ENCODE peak calls at places on chromosome 21, in ten cellular contexts. Z is DMS153; I is amniotic epithelial cell; X is activated CD4-positive, alpha-beta T cell treated with anti-CD3 and anti-CD28 coated beads, Interleukin-2, amount 50 U/mL, for 48 hours; J is tibial artery; F is stimulated activated naive CD4-positive, alpha-beta T cell treated with Interleukin-2 at 50 U/mL for 16 hours; E is SW 1271; O is activated CD4-positive, CD25-positive, alpha-beta regulatory T cell treated with anti-CD3 and anti-CD28 coated beads, Interleukin-2, amount 50 U/mL, for 72 hours; T is amniotic stem cell; U is T-cell. N is an unnamed sample.

GRCh38 chr21:29753216-29753615 is 186.6 kb downstream of the GRIK1 start:
- DNase-seq in F (no peak), J (no peak), O (no peak), Z (no peak), T (no peak), U (no peak), E (no peak), X (no peak), I (no peak), N (peak)

GRCh38 chr21:31873275-31873695 is 465 bp downstream of the HUNK start:
- DNase-seq in J (no peak), O (no peak), Z (no peak), T (no peak), U (no peak), F (no peak), E (no peak), X (peak), I (no peak), N (no peak)

GRCh38 chr21:38499296-38499695 is 1.0 kb upstream of the ERG start:
- DNase-seq in F (no peak), I (no peak), U (no peak), T (no peak), X (no peak), J (no peak), E (no peak), O (no peak), Z (no peak), N (no peak)

GRCh38 chr21:46060596-46061061 is 37.3 kb upstream of the COL6A2 start:
- DNase-seq in U (peak), E (no peak), Z (no peak), I (peak), T (peak), F (peak), X (peak), O (no peak), J (peak), N (peak)

GRCh38 chr21:33949516-33950424 is 34.2 kb upstream of the ATP5PO start:
- DNase-seq in Z (no peak), T (no peak), E (no peak), F (peak), O (peak), U (peak), J (no peak), I (no peak), X (peak), N (no peak)

GRCh38 chr21:42746240-42746592 is 92.8 kb downstream of the PDE9A start:
- DNase-seq in U (no peak), Z (no peak), F (no peak), X (peak), J (no peak), T (no peak), E (no peak), O (no peak), I (no peak), N (no peak)

GRCh38 chr21:35428041-35428400 is 378.9 kb upstream of the RUNX1 start:
- DNase-seq in I (peak), O (no peak), Z (no peak), F (no peak), T (no peak), X (no peak), U (no peak), J (no peak), E (no peak), N (peak)

GRCh38 chr21:45358711-45359310 is 46.2 kb upstream of the COL18A1 start:
- DNase-seq in T (no peak), Z (no peak), J (no peak), O (no peak), E (no peak), X (no peak), I (no peak), U (no peak), F (no peak), N (no peak)

GRCh38 chr21:28324690-28325089 is 668.0 kb downstream of the LTN1 start:
- DNase-seq in E (no peak), T (no peak), F (no peak), X (no peak), O (no peak), Z (no peak), U (no peak), J (no peak), I (no peak), N (no peak)

GRCh38 chr21:27155130-27155500 is 188.2 kb upstream of the ADAMTS5 start:
- DNase-seq in I (no peak), Z (no peak), O (no peak), J (no peak), E (no peak), T (no peak), X (no peak), F (no peak), U (no peak), N (no peak)

GRCh38 chr21:46052703-46053651 is 44.9 kb upstream of the COL6A2 start:
- DNase-seq in I (peak), O (no peak), J (no peak), E (no peak), T (no peak), U (peak), Z (no peak), X (peak), F (peak), N (peak)

GRCh38 chr21:42051788-42052187 is 19.3 kb upstream of the UMODL1 start:
- DNase-seq in J (no peak), X (no peak), U (no peak), T (no peak), E (no peak), O (no peak), Z (no peak), F (no peak), I (no peak), N (peak)

GRCh38 chr21:29504751-29505321 is 206.1 kb downstream of the BACH1 start:
- DNase-seq in X (no peak), U (no peak), E (no peak), Z (no peak), J (no peak), T (no peak), I (peak), O (no peak), F (no peak), N (no peak)

GRCh38 chr21:37367301-37367757 is 756 bp downstream of the DYRK1A start:
- DNase-seq in J (no peak), X (no peak), Z (no peak), I (no peak), U (peak), O (peak), T (no peak), E (no peak), F (peak), N (no peak)

GRCh38 chr21:45613881-45614280 is 29.6 kb upstream of the PCBP3 start:
- DNase-seq in E (no peak), Z (no peak), F (no peak), X (no peak), U (no peak), T (no peak), J (no peak), I (no peak), O (peak), N (no peak)

GRCh38 chr21:42545745-42546144 is 32.1 kb downstream of the SLC37A1 start:
- DNase-seq in X (no peak), O (no peak), E (no peak), I (no peak), Z (no peak), F (no peak), T (no peak), U (no peak), J (no peak), N (no peak)

GRCh38 chr21:37682908-37683307 is 233.3 kb downstream of the KCNJ6 start:
- DNase-seq in Z (no peak), T (no peak), U (no peak), X (no peak), I (no peak), E (no peak), F (no peak), J (no peak), O (no peak), N (no peak)

GRCh38 chr21:45076245-45076661 is 1.9 kb downstream of the ADARB1 start:
- DNase-seq in Z (no peak), X (peak), J (no peak), U (no peak), O (no peak), E (no peak), T (no peak), I (peak), F (no peak), N (peak)

N was measured in fibroblast of villous mesenchyme.